ENCODE peak calls at places on chromosomes 4 and X, in four cellular contexts. H is psoas muscle, U is cardiac muscle cell, C is breast epithelium. P is an unnamed sample. For H3K9me3, the result is how much of the 10 kb centered on the place peaks cover.

GRCh38 chr4:102761902-102762301 is 1.1 kb upstream of the MANBA start:
- DNase-seq in U (no peak), H (no peak), C (no peak), P (no peak)

GRCh38 chrX:2342878-2343277 is 157.9 kb downstream of the DHRSX start:
- DNase-seq in U (no peak), C (no peak), H (no peak), P (no peak)

GRCh38 chr4:164509951-164510350 is 244.0 kb upstream of the SMIM31 start:
- DNase-seq in C (no peak), H (no peak), U (no peak), P (no peak)

GRCh38 chr4:138275946-138276621 is 33.9 kb upstream of the SLC7A11 start:
- DNase-seq in H (no peak), C (no peak), U (no peak), P (no peak)

GRCh38 chr4:16864199-16864598 is 34.2 kb downstream of the LDB2 start:
- DNase-seq in H (no peak), U (no peak), C (no peak), P (no peak)

GRCh38 chr4:147194107-147194506 is 248.4 kb upstream of the TTC29 start:
- DNase-seq in C (no peak), H (no peak), U (no peak), P (no peak)

GRCh38 chr4:81504685-81505598 is 33.2 kb upstream of the RASGEF1B start:
- DNase-seq in U (no peak), C (peak), H (peak), P (no peak)

GRCh38 chr4:17781831-17782287 is 438 bp upstream of the FAM184B start:
- DNase-seq in U (peak), C (no peak), H (no peak), P (no peak)

GRCh38 chrX:41759817-41760216 is 35.8 kb downstream of the GPR82 start:
- DNase-seq in H (no peak), U (peak), C (no peak), P (no peak)

GRCh38 chr4:31575504-31575903 is 855.3 kb downstream of the PCDH7 start:
- DNase-seq in U (no peak), H (no peak), C (no peak), P (no peak)

GRCh38 chr4:9898596-9899345 is 117.3 kb downstream of the DRD5 start:
- DNase-seq in H (no peak), U (peak), C (no peak), P (peak)

GRCh38 chrX:1051421-1051820 is 161.0 kb downstream of the CRLF2 start:
- DNase-seq in H (no peak), C (no peak), U (no peak), P (no peak)
- H3K9me3 ChIP-seq in H (under half), C (under half), U (under half), P (under half)

GRCh38 chrX:53379008-53379710 is 43.3 kb downstream of the SMC1A start:
- DNase-seq in U (no peak), H (no peak), C (no peak), P (no peak)
- H3K4me3 ChIP-seq in U (no peak), H (no peak), C (no peak), P (no peak)

DNA sequence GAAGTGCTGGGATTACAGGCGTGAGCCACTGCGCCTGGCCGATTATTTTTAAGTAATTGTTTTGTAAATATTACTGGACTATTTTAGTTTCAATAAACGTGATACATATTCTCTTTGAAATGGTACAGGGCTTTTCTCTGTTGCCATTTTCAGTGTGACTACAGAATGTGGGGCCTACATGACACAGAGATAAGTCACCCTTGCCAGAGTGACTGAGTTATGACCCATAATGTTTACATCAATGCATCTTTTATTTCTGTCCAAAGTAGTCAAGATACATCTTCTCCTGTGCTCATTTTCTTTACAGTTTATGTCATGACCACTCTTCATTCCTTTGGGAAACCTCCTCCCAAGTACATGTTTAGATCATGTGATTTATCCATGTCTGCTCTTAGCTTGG is 88.3 kb upstream of the GC start:
- DNase-seq in U (no peak), C (no peak), H (no peak), P (no peak)
- H3K9me3 ChIP-seq in U (under half), C (under half), H (under half), P (under half)

DNA sequence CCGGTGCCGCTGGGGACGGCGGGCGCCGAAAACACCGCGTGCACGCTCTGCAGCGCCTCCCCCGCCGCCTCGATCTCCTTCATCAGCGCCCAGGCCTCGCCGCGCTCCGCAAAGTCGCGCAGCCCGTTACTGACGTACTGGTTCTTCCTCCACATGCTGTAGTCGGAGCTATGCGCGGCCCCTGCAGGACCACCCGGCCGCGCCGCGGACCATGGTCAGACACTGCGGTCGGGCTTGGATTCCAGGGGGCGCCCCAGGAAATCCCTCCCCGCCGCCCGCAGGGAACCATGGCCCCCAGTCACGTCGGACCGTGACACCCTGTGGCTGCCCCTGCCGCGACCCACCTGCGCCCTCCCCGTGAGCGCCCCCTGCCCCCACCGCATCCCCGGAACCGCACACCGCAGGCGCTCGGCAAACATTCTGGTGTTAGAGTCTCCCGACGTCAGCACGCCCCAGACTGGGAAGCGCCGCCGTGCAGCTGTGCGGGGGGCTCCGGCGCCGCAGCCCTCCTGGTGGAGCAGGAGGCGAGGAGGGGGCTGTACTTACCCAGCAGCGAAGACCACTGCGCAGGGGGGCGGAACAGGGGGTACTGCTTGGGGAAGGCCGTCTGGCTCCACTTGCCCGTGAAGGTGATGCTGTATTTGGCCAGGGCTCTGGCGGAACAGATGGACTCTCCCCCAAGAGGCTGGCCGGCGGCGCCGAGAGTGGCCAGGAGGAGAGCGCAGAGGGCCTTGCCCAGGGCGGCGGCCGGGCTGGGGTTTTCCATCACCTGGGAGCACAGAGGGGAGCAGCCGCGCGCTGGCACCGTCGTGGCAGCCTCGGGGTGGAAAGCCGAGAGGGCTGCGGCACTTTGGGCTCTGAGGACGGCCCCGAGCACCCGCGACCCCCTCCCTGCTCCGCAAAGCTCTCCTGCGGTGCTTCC is 816 bp downstream of the SPON2 start:
- DNase-seq in U (peak), H (peak), C (no peak), P (no peak)
- H3K4me3 ChIP-seq in U (peak), H (peak), C (peak), P (no peak)

DNA sequence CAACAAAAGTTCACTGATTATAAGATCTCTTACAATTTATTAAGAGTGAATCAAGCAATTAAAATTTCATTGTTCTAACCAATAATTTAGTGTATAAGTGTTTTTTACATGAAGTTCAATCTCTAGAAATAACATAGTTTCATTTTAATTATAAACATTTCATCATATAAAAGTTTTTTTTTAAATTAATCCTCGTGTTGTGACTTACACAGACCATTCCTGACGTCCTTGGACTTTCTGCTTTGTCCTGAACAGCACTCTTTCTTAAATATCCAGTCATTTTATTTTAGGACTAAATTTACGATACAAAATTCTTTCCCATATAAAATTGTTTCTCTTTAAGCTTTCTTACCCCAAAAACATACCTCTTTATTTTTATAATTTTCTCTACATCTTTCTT is 841.7 kb upstream of the POU3F4 start:
- DNase-seq in C (no peak), H (no peak), U (no peak), P (no peak)
- H3K9me3 ChIP-seq in C (under half), H (under half), U (under half), P (under half)

GRCh38 chr4:53192017-53192416 is 173.8 kb downstream of the SCFD2 start:
- DNase-seq in C (no peak), H (no peak), U (no peak), P (no peak)

GRCh38 chr4:53185853-53186590 is 179.8 kb downstream of the SCFD2 start:
- DNase-seq in H (no peak), U (no peak), C (no peak), P (no peak)

GRCh38 chr4:53192496-53192895 is 173.4 kb downstream of the SCFD2 start:
- DNase-seq in C (no peak), U (no peak), H (no peak), P (no peak)

GRCh38 chr4:53186714-53187358 is 179.0 kb downstream of the SCFD2 start:
- DNase-seq in C (no peak), H (no peak), U (no peak), P (no peak)

DNA sequence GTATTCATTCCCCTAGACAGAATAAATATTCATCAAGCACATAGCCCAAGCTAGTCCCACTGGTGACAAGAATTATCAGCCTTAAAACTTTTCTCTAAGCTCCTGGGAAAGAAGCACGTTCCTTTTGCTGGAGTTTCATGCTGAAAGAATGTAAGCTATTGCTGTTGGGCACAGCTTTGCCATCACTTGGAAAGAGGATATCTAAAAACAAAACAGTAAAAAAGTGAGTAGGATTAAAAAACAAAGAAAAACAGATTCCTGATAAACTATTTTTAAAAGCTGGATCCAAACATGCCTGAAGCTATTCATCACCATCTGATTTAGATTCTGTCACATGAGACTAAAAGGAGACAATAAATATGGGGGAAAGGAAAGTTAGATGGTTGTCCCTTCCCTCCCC is 176.8 kb downstream of the SCFD2 start:
- DNase-seq in H (no peak), C (no peak), U (no peak), P (no peak)
- H3K4me3 ChIP-seq in H (no peak), C (no peak), U (no peak), P (no peak)

DNA sequence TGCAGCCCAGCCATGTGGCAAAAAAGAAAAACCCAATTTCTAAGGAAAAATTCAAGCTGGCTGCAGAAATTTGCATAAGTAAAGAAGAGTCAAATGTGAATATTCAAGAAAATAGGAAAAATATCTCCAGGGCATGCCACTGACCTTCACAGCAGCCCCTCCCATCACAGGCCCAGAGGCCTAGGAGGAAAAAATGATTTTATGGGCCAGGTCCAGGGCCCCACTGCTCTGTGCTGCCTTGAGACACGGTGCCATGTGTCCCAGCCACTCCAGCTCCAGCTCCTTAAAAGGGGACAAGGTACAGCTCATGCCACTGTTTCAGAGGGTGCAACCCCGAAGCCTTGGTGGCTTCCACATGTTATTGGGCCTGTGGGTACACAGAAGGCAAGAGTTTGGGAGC is 182.7 kb upstream of the FGF16 start:
- DNase-seq in H (no peak), C (no peak), U (no peak), P (no peak)
- H3K9me3 ChIP-seq in H (under half), C (half or more), U (under half), P (under half)

GRCh38 chr4:182288534-182288933 is 45.3 kb downstream of the TENM3 start:
- DNase-seq in U (no peak), C (no peak), H (no peak), P (no peak)

GRCh38 chr4:182292657-182293056 is 49.5 kb downstream of the TENM3 start:
- DNase-seq in C (no peak), H (no peak), U (no peak), P (no peak)

GRCh38 chr4:182286936-182287335 is 43.7 kb downstream of the TENM3 start:
- DNase-seq in C (no peak), H (no peak), U (no peak), P (no peak)

GRCh38 chr4:182291597-182291996 is 48.4 kb downstream of the TENM3 start:
- DNase-seq in C (no peak), U (no peak), H (no peak), P (no peak)

DNA sequence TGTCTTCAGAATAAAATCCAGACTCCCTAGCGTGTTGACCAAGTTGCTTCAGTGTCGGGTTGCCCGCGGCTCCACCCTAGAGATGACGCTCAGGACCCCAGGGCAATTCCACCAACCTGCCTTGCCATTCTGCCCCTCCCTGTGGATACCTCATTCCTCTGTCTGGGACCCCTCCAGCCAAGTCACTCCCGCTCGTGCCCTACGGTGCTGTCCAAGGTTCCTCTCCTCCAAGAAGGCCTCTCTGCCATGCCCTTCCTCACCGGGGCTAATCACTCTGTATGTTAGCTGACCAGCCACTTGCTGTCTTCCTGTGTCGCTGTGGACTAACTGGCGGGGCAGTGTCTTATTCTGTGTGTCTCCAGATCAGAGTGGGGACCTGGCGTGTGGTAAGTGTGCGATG is 46.6 kb downstream of the TENM3 start:
- DNase-seq in U (peak), C (no peak), H (no peak), P (no peak)
- H3K4me3 ChIP-seq in U (no peak), C (no peak), H (no peak), P (no peak)

DNA sequence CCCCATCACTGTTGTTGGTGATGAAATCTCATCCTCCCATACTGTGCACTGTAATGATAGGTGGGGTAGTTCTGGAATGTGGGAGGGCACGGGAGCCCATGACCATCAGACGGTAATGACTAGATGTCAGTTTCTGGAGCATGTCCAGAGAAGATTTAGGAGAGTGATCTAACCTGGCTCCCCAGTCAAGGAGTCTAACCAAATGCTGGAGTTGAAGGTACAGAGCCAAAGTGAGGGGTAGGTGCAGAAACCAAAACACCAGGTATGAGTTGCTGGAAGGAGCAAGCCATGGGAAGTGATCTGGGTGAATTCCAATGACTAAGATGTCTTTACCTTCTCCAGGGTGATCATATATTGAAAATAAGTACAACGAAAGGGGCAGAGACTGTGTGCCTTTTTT is 296.9 kb downstream of the INPP4B start:
- DNase-seq in U (no peak), C (no peak), H (no peak), P (no peak)
- H3K9me3 ChIP-seq in U (under half), C (under half), H (under half), P (under half)

GRCh38 chr4:58127680-58128079 is 1017.5 kb upstream of the IGFBP7 start:
- DNase-seq in H (no peak), C (no peak), U (no peak), P (no peak)
- H3K4me3 ChIP-seq in H (no peak), C (no peak), U (no peak), P (no peak)